ENCODE peak calls at places on chromosomes 12 and 14, in five cellular contexts. K is sigmoid colon, T is transverse colon, C is PC-3, Q is OCI-LY7. B is an unnamed sample.
A peak's percentile ranks its signal among the peaks of the same experiment; 100 is the strongest.

GRCh38 chr12:111309584-111309983 is 59.3 kb downstream of the PHETA1 start:
- DNase-seq in K (no peak), T (no peak), C (no peak), Q (no peak), B (no peak)

GRCh38 chr12:56206373-56207166 is 15.2 kb downstream of the RNF41 start:
- DNase-seq in K (peak; percentile 77), T (peak; percentile 65), C (peak; percentile 64), Q (peak; percentile 66), B (no peak)

GRCh38 chr12:68581926-68582325 is 28.8 kb upstream of the RAP1B start:
- DNase-seq in K (no peak), T (no peak), C (no peak), Q (no peak), B (no peak)

GRCh38 chr14:67853748-67854147 is 34.2 kb downstream of the RAD51B start:
- DNase-seq in K (no peak), T (no peak), C (no peak), Q (no peak), B (no peak)

GRCh38 chr12:92543872-92544271 is 158.9 kb upstream of the PLEKHG7 start:
- DNase-seq in K (no peak), T (no peak), C (peak; percentile 8), Q (peak; percentile 44), B (no peak)

GRCh38 chr12:116441292-116441691 is 117.9 kb upstream of the MAP1LC3B2 start:
- DNase-seq in K (no peak), T (no peak), C (no peak), Q (no peak), B (no peak)

GRCh38 chr14:69713127-69713800 is 53.7 kb upstream of the SRSF5 start:
- DNase-seq in K (no peak), T (peak; percentile 47), C (no peak), Q (no peak), B (no peak)

GRCh38 chr14:35385042-35385839 is 19.3 kb downstream of the NFKBIA start:
- DNase-seq in K (peak; percentile 98), T (peak; percentile 75), C (no peak), Q (no peak), B (no peak)

GRCh38 chr14:92785601-92786426 is 8.3 kb upstream of the GOLGA5 start:
- DNase-seq in K (no peak), T (no peak), C (peak; percentile 53), Q (no peak), B (no peak)

GRCh38 chr14:24607635-24608492 is 1.6 kb downstream of the GZMH start:
- DNase-seq in K (no peak), T (no peak), C (no peak), Q (no peak), B (no peak)

GRCh38 chr14:31445703-31446102 is 11.6 kb downstream of the DTD2 start:
- DNase-seq in K (no peak), T (no peak), C (no peak), Q (no peak), B (no peak)

GRCh38 chr12:115354007-115354452 is 670.1 kb upstream of the TBX3 start:
- DNase-seq in K (peak; percentile 90), T (peak; percentile 59), C (peak; percentile 98), Q (no peak), B (no peak)

GRCh38 chr14:32134448-32135070 is 57.5 kb downstream of the ARHGAP5 start:
- DNase-seq in K (no peak), T (no peak), C (peak; percentile 93), Q (no peak), B (no peak)

GRCh38 chr14:103569436-103569835 is 6.7 kb downstream of the COA8 start:
- DNase-seq in K (no peak), T (no peak), C (no peak), Q (no peak), B (no peak)

GRCh38 chr12:4064008-4064407 is 190.8 kb upstream of the PARP11 start:
- DNase-seq in K (no peak), T (no peak), C (no peak), Q (no peak), B (no peak)

GRCh38 chr12:124398578-124399227 is 103.8 kb downstream of the RFLNA start:
- DNase-seq in K (peak; percentile 96), T (peak; percentile 60), C (no peak), Q (no peak), B (no peak)

GRCh38 chr12:34625116-34625515 is 602.8 kb downstream of the ALG10 start:
- DNase-seq in K (no peak), T (no peak), C (peak; percentile 78), Q (peak; percentile 10), B (no peak)

GRCh38 chr14:23537351-23538048 is 14.1 kb downstream of the ZFHX2 start:
- DNase-seq in K (no peak), T (no peak), C (no peak), Q (peak; percentile 9), B (no peak)

GRCh38 chr12:108784270-108784669 is 53.0 kb upstream of the CORO1C start:
- DNase-seq in K (no peak), T (no peak), C (no peak), Q (no peak), B (no peak)

GRCh38 chr12:55072093-55072492 is 52.3 kb downstream of the NEUROD4 start:
- DNase-seq in K (no peak), T (peak; percentile 32), C (peak; percentile 71), Q (peak; percentile 82), B (peak; percentile 44)

GRCh38 chr12:113030875-113031525 is 25.5 kb upstream of the DTX1 start:
- DNase-seq in K (no peak), T (no peak), C (peak; percentile 86), Q (peak; percentile 85), B (peak; percentile 28)

GRCh38 chr14:23113346-23114119 is 5.5 kb downstream of the CEBPE start:
- DNase-seq in K (peak; percentile 58), T (no peak), C (no peak), Q (no peak), B (no peak)

GRCh38 chr12:9143929-9144328 is 28.2 kb upstream of the A2M start:
- DNase-seq in K (no peak), T (no peak), C (no peak), Q (no peak), B (no peak)

GRCh38 chr14:30143617-30144016 is 216.0 kb upstream of the PRKD1 start:
- DNase-seq in K (no peak), T (no peak), C (no peak), Q (no peak), B (no peak)

GRCh38 chr12:130526813-130527212 is 189.1 kb downstream of the PIWIL1 start:
- DNase-seq in K (no peak), T (peak; percentile 17), C (peak; percentile 1), Q (no peak), B (no peak)

GRCh38 chr12:100986595-100987547 is 192.3 kb downstream of the ANO4 start:
- DNase-seq in K (no peak), T (no peak), C (no peak), Q (no peak), B (no peak)

GRCh38 chr12:100984821-100985220 is 190.2 kb downstream of the ANO4 start:
- DNase-seq in K (no peak), T (no peak), C (no peak), Q (no peak), B (no peak)

GRCh38 chr12:100991059-100991562 is 196.5 kb downstream of the ANO4 start:
- DNase-seq in K (no peak), T (no peak), C (no peak), Q (no peak), B (no peak)

GRCh38 chr12:100988278-100988625 is 193.7 kb downstream of the ANO4 start:
- DNase-seq in K (no peak), T (no peak), C (no peak), Q (no peak), B (no peak)

GRCh38 chr12:100987552-100988277 is 193.1 kb downstream of the ANO4 start:
- DNase-seq in K (no peak), T (no peak), C (peak; percentile 66), Q (peak; percentile 79), B (peak; percentile 72)
- TF ChIP-seq CTCF in K (no peak), T (no peak), C (peak; percentile 55), Q (peak; percentile 76), B (peak; percentile 79)

GRCh38 chr12:24743891-24744793 is 204.8 kb downstream of the BCAT1 start:
- DNase-seq in K (no peak), T (no peak), C (no peak), Q (no peak), B (no peak)

GRCh38 chr12:24742378-24742777 is 206.5 kb downstream of the BCAT1 start:
- DNase-seq in K (no peak), T (peak; percentile 41), C (no peak), Q (peak; percentile 32), B (peak; percentile 37)

GRCh38 chr12:24739094-24739779 is 209.7 kb downstream of the BCAT1 start:
- DNase-seq in K (no peak), T (no peak), C (no peak), Q (no peak), B (no peak)

GRCh38 chr12:24738436-24738835 is 210.5 kb downstream of the BCAT1 start:
- DNase-seq in K (no peak), T (no peak), C (no peak), Q (no peak), B (no peak)

GRCh38 chr12:24741216-24741615 is 207.7 kb downstream of the BCAT1 start:
- DNase-seq in K (no peak), T (no peak), C (no peak), Q (no peak), B (peak; percentile 50)
- H3K4me3 ChIP-seq in K (no peak overlapping the region), T (no peak overlapping the region), C (no peak overlapping the region), Q (no peak overlapping the region), B (peak overlapping the region; percentile 10)

DNA sequence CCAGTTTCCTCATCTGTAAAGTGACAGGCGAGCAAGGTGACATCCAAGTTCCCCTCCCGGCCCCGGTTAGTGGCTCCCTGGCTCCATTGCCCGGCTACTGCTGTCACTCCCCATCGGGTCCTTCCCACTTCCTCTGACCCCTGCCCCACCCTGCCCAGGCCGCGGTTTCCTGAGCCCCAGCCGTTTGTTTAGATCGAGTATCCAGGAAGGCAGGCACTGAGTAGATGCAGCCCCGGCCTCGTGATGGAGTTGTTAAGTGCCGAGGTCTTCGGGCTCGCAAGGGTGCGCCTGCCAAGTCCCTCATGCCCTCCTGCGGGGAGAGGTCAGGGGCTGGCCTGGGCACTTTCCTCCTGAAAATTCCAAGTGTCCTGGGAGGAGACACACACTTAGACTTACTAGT is 55.4 kb downstream of the TEAD4 start:
- DNase-seq in K (no peak), T (no peak), C (no peak), Q (no peak), B (no peak)
- H3K36me3 ChIP-seq in K (no peaks in the 10 kb centered on the region), T (no peaks in the 10 kb centered on the region), C (no peaks in the 10 kb centered on the region), Q (no peaks in the 10 kb centered on the region), B (no peaks in the 10 kb centered on the region)

GRCh38 chr14:106788534-106788933 is 1262.2 kb downstream of the TMEM121 start:
- DNase-seq in K (no peak), T (no peak), C (no peak), Q (no peak), B (no peak)

GRCh38 chr14:106786697-106787096 is 1260.3 kb downstream of the TMEM121 start:
- DNase-seq in K (no peak), T (no peak), C (no peak), Q (no peak), B (no peak)

GRCh38 chr14:106790189-106791036 is 1264.0 kb downstream of the TMEM121 start:
- DNase-seq in K (no peak), T (peak; percentile 89), C (peak; percentile 36), Q (peak; percentile 90), B (peak; percentile 77)

GRCh38 chr14:106792543-106792942 is 1266.2 kb downstream of the TMEM121 start:
- DNase-seq in K (no peak), T (no peak), C (no peak), Q (no peak), B (peak; percentile 19)

DNA sequence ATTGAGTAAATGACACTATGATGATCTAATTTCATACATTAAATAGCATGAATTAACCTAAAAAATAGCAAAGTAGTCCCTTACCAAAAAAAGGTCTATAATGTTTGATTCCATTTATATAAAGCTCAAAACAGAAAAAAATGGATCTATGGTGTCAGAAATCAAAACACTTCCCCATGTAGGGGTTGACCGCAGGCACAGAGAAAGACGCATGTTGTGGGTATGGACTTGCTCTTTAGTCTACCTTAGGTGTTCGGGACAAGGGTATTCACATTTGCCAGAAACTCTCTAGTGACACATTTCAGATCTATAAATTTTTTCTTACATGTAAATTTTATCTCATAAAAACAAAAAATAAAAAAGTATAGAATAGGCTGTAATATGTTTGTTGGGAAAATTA is 1262.9 kb downstream of the TMEM121 start:
- DNase-seq in K (no peak), T (no peak), C (no peak), Q (no peak), B (no peak)
- TF ChIP-seq CTCF in K (no peak), T (no peak), C (no peak), Q (no peak), B (no peak)

B was measured in GM06990.